ENCODE peak calls at places on chromosomes 6 and 20, in five cellular contexts. L is sigmoid colon; F is heart right ventricle; K is C1 segment of cervical spinal cord; W is stimulated activated CD4-positive, alpha-beta T cell treated with anti-CD3 and anti-CD28 coated beads, Interleukin-15, amount 100 ng/mL, for 1 hour. I is an unnamed sample.

GRCh38 chr20:63777614-63778013 is 38.0 kb downstream of the SLC2A4RG start:
- DNase-seq in F (no peak), W (no peak), K (no peak), L (no peak), I (no peak)

GRCh38 chr6:2853766-2854393 is 12.2 kb upstream of the SERPINB1 start:
- DNase-seq in L (no peak), K (no peak), F (no peak), W (no peak), I (peak)

GRCh38 chr6:77105091-77105490 is 358.2 kb downstream of the HTR1B start:
- DNase-seq in F (no peak), L (no peak), W (no peak), K (no peak), I (no peak)

GRCh38 chr6:56263586-56264295 is 16.4 kb upstream of the COL21A1 start:
- DNase-seq in K (no peak), F (no peak), L (no peak), W (no peak), I (no peak)

GRCh38 chr6:70124882-70125535 is 177.9 kb downstream of the COL9A1 start:
- DNase-seq in K (no peak), W (no peak), L (no peak), F (no peak), I (peak)

GRCh38 chr6:135555550-135555949 is 58.0 kb upstream of the AHI1 start:
- DNase-seq in K (no peak), L (no peak), F (no peak), W (no peak), I (no peak)

GRCh38 chr6:67966830-67967229 is 668.3 kb upstream of the ADGRB3 start:
- DNase-seq in W (no peak), F (no peak), K (no peak), L (no peak), I (no peak)

GRCh38 chr20:49948809-49949507 is 12.8 kb downstream of the RNF114 start:
- DNase-seq in F (no peak), K (no peak), L (no peak), W (no peak), I (peak)

GRCh38 chr6:18280084-18280483 is 15.8 kb upstream of the DEK start:
- DNase-seq in L (no peak), K (no peak), F (no peak), W (no peak), I (peak)

GRCh38 chr20:41615671-41616070 is 2.5 kb downstream of the CHD6 start:
- DNase-seq in K (no peak), L (no peak), F (no peak), W (no peak), I (no peak)

GRCh38 chr20:6828794-6829423 is 61.4 kb downstream of the BMP2 start:
- DNase-seq in W (no peak), K (peak), F (peak), L (no peak), I (peak)

GRCh38 chr6:150753404-150754184 is 111.9 kb upstream of the MTHFD1L start:
- DNase-seq in K (no peak), F (no peak), L (no peak), W (no peak), I (no peak)

GRCh38 chr6:155212616-155213380 is 51.0 kb upstream of the CLDN20 start:
- DNase-seq in L (no peak), F (no peak), W (no peak), K (no peak), I (no peak)

GRCh38 chr6:149651056-149651455 is 2.5 kb upstream of the KATNA1 start:
- DNase-seq in K (no peak), L (no peak), W (no peak), F (no peak), I (no peak)

GRCh38 chr6:21340563-21340962 is 253.0 kb upstream of the SOX4 start:
- DNase-seq in F (no peak), K (no peak), L (no peak), W (no peak), I (no peak)

GRCh38 chr20:46132705-46133120 is 14.6 kb downstream of the CD40 start:
- DNase-seq in W (peak), K (peak), F (peak), L (peak), I (peak)

GRCh38 chr6:109053285-109053684 is 41.4 kb downstream of the SESN1 start:
- DNase-seq in K (no peak), F (no peak), L (no peak), W (no peak), I (no peak)

GRCh38 chr6:13454286-13455221 is 32.8 kb downstream of the GFOD1 start:
- DNase-seq in F (no peak), K (peak), W (peak), L (peak), I (no peak)

GRCh38 chr6:159149641-159150040 is 19.6 kb upstream of the FNDC1 start:
- DNase-seq in F (no peak), K (no peak), L (no peak), W (no peak), I (no peak)

GRCh38 chr6:34115396-34116314 is 30.2 kb downstream of the GRM4 start:
- DNase-seq in W (no peak), L (no peak), F (no peak), K (no peak), I (peak)

GRCh38 chr20:19775353-19776201 is 17.5 kb downstream of the RIN2 start:
- DNase-seq in F (no peak), K (no peak), L (no peak), W (no peak), I (peak)

GRCh38 chr6:52788478-52788877 is 15.1 kb downstream of the GSTA1 start:
- DNase-seq in F (no peak), L (no peak), W (no peak), K (no peak), I (no peak)

GRCh38 chr6:92446052-92446451 is 973.3 kb downstream of the EPHA7 start:
- DNase-seq in L (no peak), W (no peak), F (no peak), K (no peak), I (no peak)

GRCh38 chr20:49024220-49024619 is 21.9 kb upstream of the CSE1L start:
- DNase-seq in F (no peak), W (no peak), K (no peak), L (no peak), I (no peak)

GRCh38 chr6:36769676-36770499 is 69.4 kb downstream of the CPNE5 start:
- DNase-seq in K (no peak), F (no peak), L (no peak), W (no peak), I (peak)

GRCh38 chr20:63421913-63422312 is 50.5 kb downstream of the KCNQ2 start:
- DNase-seq in L (no peak), W (no peak), F (no peak), K (no peak), I (no peak)

GRCh38 chr6:74749211-74750142 is 456.4 kb downstream of the COL12A1 start:
- DNase-seq in F (no peak), L (no peak), W (no peak), K (no peak), I (no peak)

I was measured in ACHN.